ENCODE peak calls at places on chromosomes 11 and 22, in six cellular contexts. R is Panc1, H is transverse colon, L is breast epithelium, X is GM12891, G is sigmoid colon. K is an unnamed sample.

GRCh38 chr11:91470656-91471055 is 754.0 kb upstream of the FAT3 start:
- DNase-seq in R (no peak), H (no peak), L (no peak), X (no peak), G (no peak), K (no peak)

GRCh38 chr11:76680517-76681425 is 10.2 kb upstream of the LRRC32 start:
- DNase-seq in R (no peak), H (peak), L (no peak), X (peak), G (peak), K (peak)

GRCh38 chr22:31268281-31268680 is 24.0 kb downstream of the PIK3IP1 start:
- DNase-seq in R (no peak), H (no peak), L (no peak), X (no peak), G (no peak), K (no peak)

GRCh38 chr22:50192825-50193204 is 7.1 kb downstream of the TRABD start:
- DNase-seq in R (no peak), H (peak), L (no peak), X (no peak), G (no peak), K (no peak)

GRCh38 chr11:7604331-7604973 is 68.8 kb downstream of the CYB5R2 start:
- DNase-seq in R (no peak), H (peak), L (no peak), X (no peak), G (no peak), K (no peak)

GRCh38 chr11:84780689-84781293 is 846.4 kb downstream of the DLG2 start:
- DNase-seq in R (peak), H (no peak), L (no peak), X (no peak), G (no peak), K (no peak)

GRCh38 chr22:37242395-37242918 is 1.6 kb downstream of the RAC2 start:
- DNase-seq in R (no peak), H (peak), L (no peak), X (peak), G (peak), K (peak)

GRCh38 chr22:42077486-42078125 is 1.9 kb upstream of the SMDT1 start:
- DNase-seq in R (no peak), H (no peak), L (no peak), X (no peak), G (no peak), K (no peak)

GRCh38 chr22:20040801-20041200 is 19.9 kb downstream of the TANGO2 start:
- DNase-seq in R (no peak), H (no peak), L (no peak), X (no peak), G (no peak), K (no peak)

GRCh38 chr22:40922484-40923303 is 28.5 kb upstream of the RBX1 start:
- DNase-seq in R (peak), H (no peak), L (no peak), X (peak), G (no peak), K (peak)

GRCh38 chr11:19240420-19241259 is at the start of gene E2F8:
- DNase-seq in R (peak), H (peak), L (peak), X (peak), G (peak), K (peak)
- TF ChIP-seq POLR2AphosphoS5 in R (peak), H (no peak), L (peak), X (no peak), G (no peak), K (peak)

GRCh38 chr11:66978717-66979116 is 3.6 kb downstream of the C11orf86 start:
- DNase-seq in R (no peak), H (no peak), L (no peak), X (no peak), G (no peak), K (no peak)
- TF ChIP-seq POLR2AphosphoS5 in R (no peak), H (no peak), L (no peak), X (no peak), G (no peak), K (no peak)

GRCh38 chr11:46582588-46582987 is 11.2 kb downstream of the AMBRA1 start:
- DNase-seq in R (no peak), H (no peak), L (no peak), X (no peak), G (no peak), K (no peak)

GRCh38 chr11:46574656-46575055 is 19.2 kb downstream of the AMBRA1 start:
- DNase-seq in R (no peak), H (no peak), L (no peak), X (no peak), G (no peak), K (no peak)

DNA sequence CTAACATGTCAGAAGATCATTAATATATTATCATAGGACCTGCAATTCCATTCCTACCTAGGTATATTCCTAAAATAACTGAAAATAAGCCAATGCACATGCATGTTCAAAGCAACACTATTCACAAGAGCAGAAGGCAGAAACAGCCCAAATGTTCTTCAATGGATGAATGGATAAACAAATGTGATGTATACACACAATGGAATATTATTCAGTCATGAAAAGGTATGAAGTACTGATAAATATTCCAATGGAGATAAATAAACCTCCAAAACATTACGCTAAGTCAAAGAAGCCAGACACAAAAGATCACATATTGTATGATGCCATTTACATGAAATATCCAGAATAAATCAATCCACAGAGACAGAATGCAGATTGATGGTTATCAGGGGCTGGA is 16.8 kb downstream of the AMBRA1 start:
- DNase-seq in R (no peak), H (no peak), L (no peak), X (no peak), G (no peak), K (no peak)
- TF ChIP-seq POLR2AphosphoS5 in R (no peak), H (no peak), L (no peak), X (no peak), G (no peak), K (no peak)

DNA sequence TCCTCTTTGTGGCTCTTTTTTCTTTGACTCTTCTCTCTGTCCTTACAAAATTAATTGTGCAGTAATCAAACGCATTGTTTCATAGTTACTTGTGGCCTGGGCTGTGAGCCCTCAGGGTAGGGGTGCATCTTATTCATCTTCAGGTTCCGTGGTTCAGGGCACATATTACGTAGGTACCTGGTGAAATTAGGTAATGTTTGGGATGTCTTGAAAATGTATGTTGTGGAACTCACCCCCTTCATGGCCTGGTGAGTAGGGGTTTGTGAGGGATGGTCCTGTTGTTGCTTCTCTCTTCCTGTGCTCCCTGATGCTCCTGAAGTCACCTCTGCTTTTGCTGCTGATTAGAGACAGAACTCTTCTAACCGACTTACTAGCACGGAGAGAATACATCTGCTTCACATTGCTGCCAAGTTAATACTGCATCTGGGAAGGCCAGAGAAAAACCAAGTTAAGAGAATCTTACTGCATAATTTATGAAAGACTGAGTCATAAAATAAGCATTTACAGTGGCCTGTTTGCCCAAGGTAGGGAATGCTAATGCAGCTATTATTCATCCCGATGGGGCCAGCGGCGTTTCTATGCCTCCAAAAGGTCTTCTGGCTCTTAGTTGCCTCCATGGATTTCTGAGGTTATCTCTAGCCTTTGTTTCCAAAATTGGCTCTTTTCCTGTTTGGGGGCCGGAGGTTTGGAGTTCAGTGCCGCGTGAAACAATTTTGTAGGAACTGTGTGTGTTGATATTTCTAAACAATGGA is 66.9 kb downstream of the TBC1D22A start:
- DNase-seq in R (no peak), H (no peak), L (no peak), X (no peak), G (no peak), K (no peak)
- TF ChIP-seq POLR2AphosphoS5 in R (no peak), H (no peak), L (no peak), X (no peak), G (no peak), K (no peak)

DNA sequence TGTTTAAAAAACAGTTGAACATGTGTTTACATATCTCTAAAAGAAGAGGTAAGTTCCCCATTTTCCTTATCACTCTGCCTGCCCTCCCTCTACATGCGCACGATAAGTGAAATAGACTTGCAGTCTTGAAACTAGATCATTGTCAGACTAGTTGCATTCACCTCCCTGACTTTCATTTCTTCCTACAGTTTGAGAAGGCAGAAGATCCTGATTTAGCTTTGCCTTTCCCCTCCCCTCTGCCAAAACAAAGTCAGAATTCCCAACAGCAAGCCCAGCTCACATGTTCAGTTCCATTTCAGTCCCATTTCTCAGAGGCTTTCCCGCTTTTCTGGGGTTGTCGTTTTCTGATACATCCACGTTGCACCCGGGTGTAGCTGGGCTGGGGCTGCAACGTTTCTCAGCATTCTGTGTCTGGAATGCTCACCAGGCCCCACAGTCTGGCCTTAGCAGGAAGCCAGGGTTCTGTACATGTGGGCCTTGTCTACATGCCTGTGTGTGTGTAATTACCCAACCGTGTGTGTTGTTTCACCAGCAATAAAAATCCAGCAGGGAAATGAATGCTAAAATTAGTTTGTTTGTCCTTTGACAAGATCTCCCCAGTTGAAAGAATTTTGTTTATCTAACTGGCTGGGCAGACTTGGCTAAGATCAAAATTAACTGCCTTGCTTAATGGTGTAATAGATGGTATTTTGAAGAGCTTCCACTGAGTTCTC is 179.2 kb downstream of the DBX1 start:
- DNase-seq in R (no peak), H (peak), L (no peak), X (no peak), G (no peak), K (no peak)
- TF ChIP-seq POLR2AphosphoS5 in R (no peak), H (peak), L (no peak), X (no peak), G (no peak), K (no peak)